ENCODE peak calls at places on chromosome 16, in five cellular contexts. E, T, K, B and Y are unnamed samples. For H3K4me1, the result is how much of the 10 kb centered on the place peaks cover.

GRCh38 chr16:86297391-86297790 is 212.9 kb upstream of the FOXF1 start:
- DNase-seq in E (peak), T (peak), K (no peak), B (no peak), Y (no peak)

GRCh38 chr16:70685938-70686375 is at the start of gene MTSS2:
- DNase-seq in E (peak), T (peak), K (peak), B (peak), Y (peak)

GRCh38 chr16:3094289-3095027 is 4.6 kb downstream of the ZSCAN10 start:
- DNase-seq in E (peak), T (peak), K (no peak), B (no peak), Y (no peak)

GRCh38 chr16:77782694-77783093 is 5.7 kb upstream of the VAT1L start:
- DNase-seq in E (peak), T (peak), K (no peak), B (no peak), Y (no peak)

GRCh38 chr16:58363746-58364393 is 28.4 kb upstream of the GINS3 start:
- DNase-seq in E (no peak), T (no peak), K (no peak), B (no peak), Y (no peak)

GRCh38 chr16:77383606-77384187 is 51.1 kb downstream of the ADAMTS18 start:
- DNase-seq in E (no peak), T (no peak), K (no peak), B (no peak), Y (no peak)

GRCh38 chr16:89024546-89024945 is 47.5 kb upstream of the CBFA2T3 start:
- DNase-seq in E (no peak), T (no peak), K (no peak), B (no peak), Y (no peak)

GRCh38 chr16:558298-559020 is 1.7 kb upstream of the PRR35 start:
- DNase-seq in E (no peak), T (no peak), K (no peak), B (peak), Y (peak)

GRCh38 chr16:75466760-75467159 is 2.3 kb upstream of the TMEM170A start:
- DNase-seq in E (no peak), T (no peak), K (no peak), B (no peak), Y (no peak)

GRCh38 chr16:9186061-9186460 is 94.6 kb downstream of the HAPSTR1 start:
- DNase-seq in E (no peak), T (no peak), K (no peak), B (no peak), Y (no peak)

GRCh38 chr16:69132424-69133252 is at the start of the genes CHTF8 and UTP4:
- DNase-seq in E (peak), T (peak), K (peak), B (peak), Y (peak)

GRCh38 chr16:69131167-69131748 is 1.1 kb downstream of the CHTF8 start:
- DNase-seq in E (peak), T (peak), K (no peak), B (peak), Y (no peak)

GRCh38 chr16:69130461-69130860 is 1.9 kb downstream of the CHTF8 start:
- DNase-seq in E (no peak), T (no peak), K (no peak), B (no peak), Y (no peak)

GRCh38 chr16:69131749-69132423 is 502 bp downstream of the CHTF8 start:
- DNase-seq in E (peak), T (peak), K (peak), B (peak), Y (peak)

GRCh38 chr16:69133555-69133954 is 1.1 kb downstream of the UTP4 start:
- DNase-seq in E (no peak), T (no peak), K (no peak), B (no peak), Y (no peak)
- H3K4me3 ChIP-seq in E (peak), T (peak), K (no peak), B (no peak), Y (no peak)

DNA sequence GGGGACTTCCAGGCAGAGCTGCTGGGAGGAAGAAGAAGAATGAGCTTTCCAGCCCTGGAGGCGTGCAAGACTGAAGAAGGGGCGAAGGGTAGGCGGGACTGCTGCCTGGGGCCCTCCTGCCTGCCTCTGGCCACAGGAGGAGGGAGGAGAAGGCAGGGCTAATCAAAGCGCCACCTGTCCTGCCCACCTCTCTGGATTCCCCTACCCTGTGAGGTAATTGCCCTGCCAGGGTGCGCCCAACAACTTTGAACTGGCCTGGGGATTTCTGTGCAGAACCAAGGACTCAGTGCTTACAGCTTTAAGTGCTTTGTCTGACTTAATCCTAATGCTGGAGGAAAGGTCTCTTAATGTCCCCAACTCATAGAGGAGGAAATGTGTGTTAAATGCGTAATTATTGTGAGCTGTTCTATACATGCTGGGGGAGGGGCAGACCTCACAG is at the start of gene NOXO1:
- DNase-seq in E (no peak), T (no peak), K (no peak), B (no peak), Y (no peak)
- H3K4me1 ChIP-seq in E (under half), T (under half), K (under half), B (under half), Y (under half)

DNA sequence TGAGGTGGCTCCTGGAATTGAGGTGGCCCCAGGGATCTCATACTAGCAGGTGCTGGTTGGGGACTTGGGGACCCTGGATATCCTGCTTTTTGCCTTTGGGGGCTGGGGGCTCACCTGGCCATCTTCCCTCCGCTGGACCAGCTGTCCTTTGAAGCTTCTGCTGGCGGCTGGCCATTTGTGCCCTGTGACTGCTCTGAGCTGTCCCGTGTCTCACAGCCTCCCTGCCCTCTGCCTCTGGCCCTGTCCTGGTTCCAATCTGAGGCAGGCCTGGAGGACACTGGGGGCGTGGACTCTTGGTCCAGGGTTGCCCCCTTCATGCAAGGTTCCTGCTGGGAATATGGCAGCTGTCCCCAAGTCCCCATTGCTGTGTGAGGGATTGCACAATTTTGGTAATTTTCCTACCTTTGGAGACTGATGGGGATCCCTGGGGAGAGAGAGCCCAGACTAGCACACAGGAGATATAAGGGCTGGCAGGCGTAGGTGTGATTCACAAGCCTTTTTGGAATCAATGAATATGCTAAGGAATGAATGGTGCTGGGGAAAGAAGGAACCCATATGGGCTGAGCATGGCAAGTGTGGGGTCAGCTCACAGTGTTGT is 19.2 kb downstream of the ADCY7 start:
- DNase-seq in E (no peak), T (no peak), K (no peak), B (no peak), Y (no peak)
- H3K4me3 ChIP-seq in E (no peak), T (no peak), K (no peak), B (no peak), Y (no peak)

GRCh38 chr16:35492225-35492624 is 2032.8 kb downstream of the TP53TG3F start:
- DNase-seq in E (no peak), T (no peak), K (no peak), B (no peak), Y (no peak)

GRCh38 chr16:35497399-35497798 is 2038.0 kb downstream of the TP53TG3F start:
- DNase-seq in E (no peak), T (no peak), K (no peak), B (no peak), Y (no peak)
- H3K4me1 ChIP-seq in E (under half), T (under half), K (under half), B (under half), Y (under half)

GRCh38 chr16:4679156-4679853 is 14.1 kb upstream of the NUDT16L1 start:
- DNase-seq in E (no peak), T (no peak), K (peak), B (peak), Y (peak)
- H3K4me3 ChIP-seq in E (no peak), T (peak), K (peak), B (peak), Y (peak)

DNA sequence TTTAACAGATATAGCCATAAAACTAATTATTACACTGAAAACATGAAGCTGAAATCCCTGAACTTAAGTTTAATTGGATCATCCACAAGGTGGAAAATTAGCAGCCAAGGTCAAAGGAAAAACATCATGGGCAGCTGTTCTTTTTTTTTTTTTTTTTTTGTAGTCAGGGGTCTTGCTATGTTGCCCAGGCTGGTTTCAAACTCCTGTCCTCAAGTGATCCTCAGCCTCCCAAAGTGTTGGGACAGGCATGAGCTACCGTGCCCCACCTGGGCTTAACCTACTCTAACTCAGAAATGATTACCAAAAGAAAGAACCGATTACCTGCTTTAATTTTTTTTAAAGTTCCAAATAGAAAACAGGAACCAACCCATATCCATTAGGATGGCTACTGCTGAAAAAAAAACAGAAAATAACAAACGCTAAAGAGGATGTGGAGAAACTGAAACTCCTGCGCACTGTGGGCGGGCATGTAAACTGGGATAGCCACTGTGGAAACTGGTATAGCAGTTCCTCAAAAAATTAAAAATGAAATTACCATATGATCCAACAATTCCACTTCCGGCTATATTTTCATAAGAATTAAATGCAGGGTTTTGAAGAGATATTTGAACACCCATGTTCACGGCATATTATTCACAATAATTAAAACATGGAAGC is 8.6 kb downstream of the CMC2 start:
- DNase-seq in E (no peak), T (no peak), K (no peak), B (no peak), Y (no peak)
- H3K4me1 ChIP-seq in E (under half), T (under half), K (under half), B (under half), Y (under half)

GRCh38 chr16:53093162-53093744 is 38.5 kb downstream of the CHD9 start:
- DNase-seq in E (no peak), T (no peak), K (no peak), B (no peak), Y (no peak)

GRCh38 chr16:53091508-53092211 is 36.9 kb downstream of the CHD9 start:
- DNase-seq in E (peak), T (peak), K (peak), B (peak), Y (peak)

GRCh38 chr16:53089434-53090270 is 34.9 kb downstream of the CHD9 start:
- DNase-seq in E (no peak), T (no peak), K (peak), B (no peak), Y (peak)

GRCh38 chr16:53090591-53091507 is 36.1 kb downstream of the CHD9 start:
- DNase-seq in E (peak), T (peak), K (peak), B (peak), Y (peak)

GRCh38 chr16:53090271-53090590 is 35.4 kb downstream of the CHD9 start:
- DNase-seq in E (no peak), T (no peak), K (no peak), B (no peak), Y (no peak)
- H3K4me3 ChIP-seq in E (no peak), T (peak), K (no peak), B (no peak), Y (no peak)

GRCh38 chr16:15846510-15846909 is 10.3 kb downstream of the MYH11 start:
- DNase-seq in E (no peak), T (no peak), K (no peak), B (no peak), Y (no peak)

GRCh38 chr16:15849209-15849981 is 7.4 kb downstream of the MYH11 start:
- DNase-seq in E (no peak), T (no peak), K (no peak), B (no peak), Y (no peak)

GRCh38 chr16:15843635-15844279 is 13.1 kb downstream of the MYH11 start:
- DNase-seq in E (peak), T (no peak), K (no peak), B (no peak), Y (no peak)

GRCh38 chr16:15853021-15853420 is 3.8 kb downstream of the MYH11 start:
- DNase-seq in E (no peak), T (no peak), K (no peak), B (no peak), Y (no peak)

GRCh38 chr16:15847621-15848175 is 9.1 kb downstream of the MYH11 start:
- DNase-seq in E (no peak), T (no peak), K (no peak), B (no peak), Y (no peak)
- H3K4me1 ChIP-seq in E (under half), T (under half), K (under half), B (under half), Y (under half)